ENCODE peak calls at places on chromosome 21, in six cellular contexts. F is GM23248, P is GM23338, G is hepatocyte, T is K562, A is neural progenitor cell. Z is an unnamed sample. For H4K20me1, the result is how much of the 10 kb centered on the place peaks cover.

GRCh38 chr21:44704636-44705001 is 6.8 kb downstream of the TSPEAR start:
- DNase-seq in P (peak), A (no peak), T (no peak), F (no peak), G (no peak), Z (no peak)

GRCh38 chr21:21415741-21416140 is 417.5 kb downstream of the NCAM2 start:
- DNase-seq in A (no peak), F (no peak), P (no peak), T (no peak), G (no peak), Z (no peak)

GRCh38 chr21:29718081-29718815 is 221.5 kb downstream of the GRIK1 start:
- DNase-seq in P (no peak), G (no peak), T (no peak), F (peak), A (no peak), Z (peak)

GRCh38 chr21:44872568-44873355 is 728 bp downstream of the PTTG1IP start:
- DNase-seq in P (peak), T (peak), F (peak), G (peak), A (peak), Z (peak)

GRCh38 chr21:18951291-18952038 is 547.9 kb upstream of the TMPRSS15 start:
- DNase-seq in T (no peak), A (peak), F (no peak), G (peak), P (peak), Z (peak)

GRCh38 chr21:14520535-14520934 is 25.6 kb downstream of the SAMSN1 start:
- DNase-seq in A (no peak), P (peak), F (no peak), T (no peak), G (no peak), Z (no peak)

GRCh38 chr21:29332461-29333354 is 34.0 kb downstream of the BACH1 start:
- DNase-seq in G (no peak), A (no peak), F (peak), P (no peak), T (no peak), Z (peak)

GRCh38 chr21:40445349-40445921 is 401.5 kb downstream of the DSCAM start:
- DNase-seq in F (no peak), T (no peak), A (no peak), P (no peak), G (no peak), Z (no peak)

GRCh38 chr21:35904995-35905972 is 155.0 kb downstream of the SETD4 start:
- DNase-seq in P (no peak), F (peak), A (no peak), T (no peak), G (no peak), Z (no peak)

GRCh38 chr21:24259241-24259640 is 1348.0 kb downstream of the MRPL39 start:
- DNase-seq in P (no peak), A (no peak), F (no peak), T (no peak), G (no peak), Z (peak)

GRCh38 chr21:37659874-37660273 is 256.4 kb downstream of the KCNJ6 start:
- DNase-seq in F (no peak), A (no peak), P (no peak), T (no peak), G (no peak), Z (no peak)

GRCh38 chr21:44436111-44436611 is 19.1 kb upstream of the LRRC3 start:
- DNase-seq in F (no peak), P (no peak), T (no peak), G (no peak), A (no peak), Z (no peak)

GRCh38 chr21:23578027-23578426 is 2029.3 kb downstream of the MRPL39 start:
- DNase-seq in G (no peak), P (no peak), F (no peak), T (no peak), A (no peak), Z (no peak)

GRCh38 chr21:27424601-27425000 is 457.7 kb upstream of the ADAMTS5 start:
- DNase-seq in T (no peak), P (no peak), G (no peak), A (no peak), F (peak), Z (no peak)

DNA sequence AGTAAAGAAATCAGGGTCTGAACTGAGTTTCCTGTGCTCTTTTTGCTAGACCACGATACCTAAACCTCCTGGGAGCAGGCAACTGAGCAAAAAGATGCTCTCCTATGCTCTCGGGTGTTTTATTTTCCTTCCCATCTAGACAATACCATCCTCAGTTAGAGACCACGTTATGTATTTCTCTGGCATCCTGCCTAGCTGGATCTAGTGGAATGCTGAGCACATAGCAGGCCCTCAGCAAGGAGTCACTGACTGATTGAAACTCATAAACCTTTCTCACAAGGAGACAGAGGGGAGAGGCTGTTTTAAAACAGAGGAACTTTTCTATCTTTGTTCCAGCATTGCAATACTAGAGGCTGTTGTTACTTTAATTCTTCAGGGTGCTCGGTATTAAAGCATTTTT is 168.0 kb downstream of the CYYR1 start:
- DNase-seq in T (no peak), G (peak), A (no peak), F (peak), P (peak), Z (peak)
- H2AFZ ChIP-seq in T (no peak), G (no peak), A (peak), F (peak), P (peak), Z (peak)

DNA sequence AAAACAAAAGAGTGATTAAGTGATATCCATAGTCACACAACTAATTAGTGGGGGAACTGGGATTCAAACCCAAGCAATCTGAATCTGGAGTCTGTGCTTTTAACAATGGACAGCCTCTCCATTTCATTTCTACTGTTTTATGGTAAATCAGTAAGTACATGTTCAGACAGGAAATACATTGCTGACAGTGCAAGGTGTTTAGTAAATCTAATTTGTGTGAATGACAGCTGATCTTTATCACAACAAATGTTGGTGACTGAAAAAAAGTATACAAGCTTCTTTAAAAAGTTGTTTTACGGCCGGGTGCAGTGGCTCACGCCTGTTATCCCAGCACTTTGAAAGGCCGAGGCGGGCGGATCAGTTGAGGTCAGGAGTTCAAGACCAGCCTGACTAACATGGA is 20.6 kb downstream of the DONSON start:
- DNase-seq in P (no peak), G (no peak), F (no peak), A (no peak), T (no peak), Z (no peak)
- H4K20me1 ChIP-seq in P (under half), G (under half), F (under half), A (under half), T (under half), Z (under half)

GRCh38 chr21:42809171-42809570 is 70.2 kb downstream of the WDR4 start:
- DNase-seq in F (no peak), T (no peak), A (no peak), G (no peak), P (no peak), Z (no peak)

GRCh38 chr21:42811960-42812359 is 67.4 kb downstream of the WDR4 start:
- DNase-seq in T (no peak), G (no peak), P (no peak), A (no peak), F (no peak), Z (no peak)

GRCh38 chr21:42809577-42810440 is 69.5 kb downstream of the WDR4 start:
- DNase-seq in G (no peak), F (no peak), A (peak), P (no peak), T (no peak), Z (no peak)

GRCh38 chr21:42806489-42807140 is 72.7 kb downstream of the WDR4 start:
- DNase-seq in P (peak), T (no peak), G (no peak), F (no peak), A (peak), Z (no peak)

DNA sequence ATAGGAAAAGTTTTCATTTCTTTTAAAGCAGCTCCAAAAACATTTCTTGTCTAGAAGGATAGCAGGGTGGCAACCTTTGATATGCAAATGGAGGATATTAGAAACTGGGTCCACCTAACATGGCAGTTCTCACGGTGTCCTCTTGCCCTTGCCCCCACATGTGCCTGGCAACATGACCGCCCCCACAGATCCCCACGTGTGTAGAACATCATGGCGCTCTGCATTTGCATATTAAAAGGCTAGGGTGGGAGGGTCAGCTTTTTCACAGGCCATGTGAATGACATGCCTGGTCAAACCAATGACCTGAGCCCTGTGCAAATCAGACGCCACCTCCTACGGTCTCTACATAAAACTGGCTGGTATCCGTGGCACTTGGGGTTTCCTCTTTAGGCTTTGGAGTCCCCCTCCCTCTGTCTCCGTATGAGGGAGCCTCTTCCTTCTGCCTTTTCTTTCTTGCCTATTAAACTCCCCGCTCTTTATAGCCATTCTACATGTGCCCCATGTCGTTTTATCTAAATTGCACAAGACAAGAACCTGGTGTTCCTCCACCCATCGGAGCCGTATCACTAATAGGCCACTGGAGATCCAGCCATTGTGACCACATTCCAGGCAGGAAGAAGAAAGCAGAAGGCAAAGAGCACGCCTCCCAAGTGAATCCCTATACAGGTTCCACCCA is 71.3 kb downstream of the WDR4 start:
- DNase-seq in T (no peak), A (no peak), G (no peak), F (no peak), P (no peak), Z (no peak)
- H2AFZ ChIP-seq in T (no peak), A (no peak), G (no peak), F (no peak), P (no peak), Z (no peak)

GRCh38 chr21:34612557-34612956 is 2.4 kb downstream of the RCAN1 start:
- DNase-seq in T (peak), A (no peak), P (no peak), G (no peak), F (peak), Z (no peak)

GRCh38 chr21:34613679-34614442 is 1.1 kb downstream of the RCAN1 start:
- DNase-seq in P (no peak), A (peak), T (no peak), G (peak), F (peak), Z (peak)

GRCh38 chr21:34609951-34610549 is 4.9 kb downstream of the RCAN1 start:
- DNase-seq in T (no peak), P (no peak), F (no peak), G (no peak), A (no peak), Z (no peak)

GRCh38 chr21:34611528-34611927 is 3.4 kb downstream of the RCAN1 start:
- DNase-seq in T (no peak), P (no peak), F (no peak), G (no peak), A (no peak), Z (no peak)

GRCh38 chr21:34612056-34612455 is 2.9 kb downstream of the RCAN1 start:
- DNase-seq in F (no peak), G (no peak), P (no peak), T (no peak), A (no peak), Z (no peak)
- H4K20me1 ChIP-seq in F (under half), G (under half), P (under half), T (under half), A (under half), Z (under half)

DNA sequence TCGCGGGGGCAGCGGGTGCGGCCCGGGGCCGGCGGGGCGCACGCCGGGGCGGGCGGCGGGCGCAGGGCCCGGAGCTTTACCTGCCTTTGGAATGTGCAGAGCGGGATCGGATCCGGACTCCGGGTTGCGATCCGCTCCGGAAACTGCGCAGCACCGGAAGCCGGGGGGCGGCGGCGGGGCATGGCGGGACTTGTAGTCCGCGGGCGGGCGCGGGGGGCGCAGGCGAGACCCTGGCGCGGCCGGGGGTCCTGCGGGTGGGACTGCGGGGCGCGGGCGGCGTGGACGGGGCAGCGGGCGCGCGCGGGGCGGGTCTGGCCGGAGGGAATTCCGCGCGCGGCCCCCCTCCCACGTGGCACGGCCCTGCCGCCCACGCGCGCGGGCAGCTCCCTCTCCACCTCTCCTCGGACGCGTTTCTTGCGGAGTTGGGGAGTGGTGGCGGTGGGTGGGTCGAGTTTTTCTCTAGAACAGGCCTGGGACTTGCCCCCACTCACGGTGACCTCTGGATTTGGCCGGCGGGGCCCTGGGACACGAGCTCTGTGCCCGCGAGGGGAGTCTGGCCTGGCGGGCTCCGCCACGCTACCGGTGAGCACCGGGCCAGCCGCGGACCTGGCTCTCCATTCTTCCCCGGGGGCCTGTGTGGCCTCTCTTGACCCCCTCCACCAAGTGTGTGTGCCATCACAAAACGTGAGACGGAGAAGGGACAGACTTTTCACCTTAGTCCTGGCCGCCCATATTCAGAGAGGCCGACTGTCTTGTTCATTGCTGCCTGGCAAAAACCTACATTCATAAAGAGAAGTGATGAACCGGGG is at the start of gene PRDM15:
- DNase-seq in T (peak), F (peak), A (peak), G (peak), P (peak), Z (peak)
- H2AFZ ChIP-seq in T (peak), F (peak), A (peak), G (peak), P (peak), Z (peak)

GRCh38 chr21:31725202-31725840 is 6.6 kb downstream of the SCAF4 start:
- DNase-seq in F (no peak), G (no peak), T (no peak), A (no peak), P (no peak), Z (no peak)
- H4K20me1 ChIP-seq in F (under half), G (half or more), T (half or more), A (half or more), P (half or more), Z (half or more)

GRCh38 chr21:46196733-46197132 is 12.5 kb upstream of the SPATC1L start:
- DNase-seq in P (no peak), G (no peak), F (no peak), T (no peak), A (no peak), Z (no peak)
- H2AFZ ChIP-seq in P (no peak), G (no peak), F (no peak), T (no peak), A (no peak), Z (no peak)

DNA sequence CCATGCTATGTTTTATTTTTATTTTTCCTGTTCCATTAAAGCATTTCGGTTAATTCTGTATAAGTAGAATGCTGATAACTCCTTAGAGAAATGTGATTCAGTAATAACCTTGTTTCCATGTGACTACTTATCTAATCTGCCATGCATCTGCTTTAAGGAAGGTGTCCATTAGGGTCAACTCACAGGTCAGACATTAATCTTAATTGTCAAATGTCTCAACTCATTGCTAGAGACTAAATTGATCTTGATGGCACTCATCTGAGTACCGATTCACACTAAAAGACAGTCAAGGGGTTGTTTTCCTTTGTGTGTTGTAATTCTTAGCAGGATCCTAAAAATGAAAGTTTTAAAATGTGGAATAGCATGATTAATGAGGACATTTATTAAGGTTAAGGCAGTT is 41.8 kb downstream of the ITSN1 start:
- DNase-seq in P (no peak), T (no peak), G (no peak), A (no peak), F (no peak), Z (no peak)
- H4K20me1 ChIP-seq in P (under half), T (under half), G (under half), A (half or more), F (under half), Z (under half)

DNA sequence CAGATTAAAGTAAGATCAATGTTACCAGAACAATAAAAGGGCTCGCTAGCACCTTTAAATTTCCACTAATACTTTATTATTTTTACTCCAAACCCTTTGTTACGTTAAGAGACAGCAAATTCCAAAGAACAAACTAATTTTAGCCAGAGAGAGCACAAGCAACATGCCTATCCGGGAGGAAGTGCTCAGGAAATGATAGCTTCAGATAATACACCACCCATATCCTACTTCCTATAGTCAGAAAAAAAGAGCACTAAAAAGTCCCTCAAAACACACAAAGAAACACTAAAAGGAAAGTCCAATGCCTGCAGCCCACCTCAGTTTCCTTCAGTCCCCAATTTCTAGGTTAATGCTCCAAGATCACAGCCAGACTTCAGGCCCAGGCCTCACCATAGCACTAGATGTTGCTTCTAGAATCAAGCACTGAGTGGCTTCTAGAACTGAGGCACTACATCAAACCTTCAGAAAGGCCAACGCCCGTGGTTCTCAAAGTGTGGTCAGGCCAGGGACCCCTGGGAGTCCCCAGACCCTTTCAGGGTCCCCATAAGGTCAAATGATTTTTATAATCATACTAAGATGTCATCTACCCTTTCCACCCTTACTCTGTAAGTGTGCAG is 142.6 kb downstream of the PSMG1 start:
- DNase-seq in G (no peak), F (no peak), T (no peak), A (no peak), P (no peak), Z (no peak)
- H2AFZ ChIP-seq in G (no peak), F (no peak), T (no peak), A (no peak), P (peak), Z (no peak)

DNA sequence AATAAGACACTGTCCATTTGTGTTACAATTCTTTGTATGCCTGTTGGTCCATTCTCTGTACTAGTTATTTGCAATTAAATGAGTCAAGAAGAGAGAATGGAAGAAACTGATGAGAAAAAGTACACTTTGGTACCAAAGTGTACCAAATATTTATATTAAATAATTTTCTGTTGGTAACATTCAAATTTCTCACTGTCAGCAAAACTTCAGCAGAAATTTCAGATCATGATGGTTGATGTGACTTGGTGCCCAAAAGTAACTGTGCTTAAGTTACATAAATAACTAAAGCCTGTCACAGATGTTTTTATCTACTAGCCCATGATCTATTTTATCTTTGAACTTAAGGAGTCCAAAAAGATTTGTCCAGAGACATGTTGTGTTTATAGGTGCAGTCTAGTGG is 274.4 kb upstream of the CXADR start:
- DNase-seq in P (no peak), G (no peak), T (no peak), A (no peak), F (no peak), Z (no peak)
- H4K20me1 ChIP-seq in P (under half), G (under half), T (under half), A (under half), F (under half), Z (under half)

Z was measured in PC-3.